ENCODE peak calls at places on chromosomes 5 and 9, in eight cellular contexts. One of them, this sample, is unnamed.

GRCh38 chr9:33437898-33438297 is 9.5 kb downstream of the AQP3 start:
- DNase-seq in nephron progenitor cell: no peak
- DNase-seq in NCI-H1092 treated with DMSO at 0.1 percent for 48 hours: no peak
- DNase-seq in naive thymus-derived CD8-positive, alpha-beta T cell: no peak
- DNase-seq in right cardiac atrium: no peak
- DNase-seq in ACHN: no peak
- DNase-seq in T-helper 1 cell: no peak
- DNase-seq in anterior cingulate cortex: no peak
- DNase-seq in this sample: no peak

GRCh38 chr5:115329475-115329874 is 33.0 kb upstream of the CCDC112 start:
- DNase-seq in nephron progenitor cell: no peak
- DNase-seq in NCI-H1092 treated with DMSO at 0.1 percent for 48 hours: no peak
- DNase-seq in naive thymus-derived CD8-positive, alpha-beta T cell: no peak
- DNase-seq in right cardiac atrium: no peak
- DNase-seq in ACHN: no peak
- DNase-seq in T-helper 1 cell: no peak
- DNase-seq in anterior cingulate cortex: no peak
- DNase-seq in this sample: peak; percentile 24

GRCh38 chr9:26043431-26043830 is 365.2 kb upstream of the TUSC1 start:
- DNase-seq in nephron progenitor cell: no peak
- DNase-seq in NCI-H1092 treated with DMSO at 0.1 percent for 48 hours: no peak
- DNase-seq in naive thymus-derived CD8-positive, alpha-beta T cell: no peak
- DNase-seq in right cardiac atrium: no peak
- DNase-seq in ACHN: no peak
- DNase-seq in T-helper 1 cell: no peak
- DNase-seq in anterior cingulate cortex: no peak
- DNase-seq in this sample: no peak

GRCh38 chr5:79202076-79202475 is 33.9 kb upstream of the JMY start:
- DNase-seq in nephron progenitor cell: no peak
- DNase-seq in NCI-H1092 treated with DMSO at 0.1 percent for 48 hours: no peak
- DNase-seq in naive thymus-derived CD8-positive, alpha-beta T cell: no peak
- DNase-seq in right cardiac atrium: no peak
- DNase-seq in ACHN: no peak
- DNase-seq in T-helper 1 cell: no peak
- DNase-seq in anterior cingulate cortex: no peak
- DNase-seq in this sample: no peak

GRCh38 chr5:88806338-88806737 is 76.6 kb downstream of the MEF2C start:
- DNase-seq in nephron progenitor cell: peak; percentile 16
- DNase-seq in NCI-H1092 treated with DMSO at 0.1 percent for 48 hours: no peak
- DNase-seq in naive thymus-derived CD8-positive, alpha-beta T cell: no peak
- DNase-seq in right cardiac atrium: no peak
- DNase-seq in ACHN: no peak
- DNase-seq in T-helper 1 cell: no peak
- DNase-seq in anterior cingulate cortex: no peak
- DNase-seq in this sample: no peak

GRCh38 chr9:132973713-132974112 is 4.8 kb upstream of the GFI1B start:
- DNase-seq in nephron progenitor cell: no peak
- DNase-seq in NCI-H1092 treated with DMSO at 0.1 percent for 48 hours: no peak
- DNase-seq in naive thymus-derived CD8-positive, alpha-beta T cell: no peak
- DNase-seq in right cardiac atrium: no peak
- DNase-seq in ACHN: no peak
- DNase-seq in T-helper 1 cell: no peak
- DNase-seq in anterior cingulate cortex: no peak
- DNase-seq in this sample: no peak

GRCh38 chr9:132006657-132007370 is 72.9 kb downstream of the MED27 start:
- DNase-seq in nephron progenitor cell: no peak
- DNase-seq in NCI-H1092 treated with DMSO at 0.1 percent for 48 hours: peak; percentile 74
- DNase-seq in naive thymus-derived CD8-positive, alpha-beta T cell: no peak
- DNase-seq in right cardiac atrium: no peak
- DNase-seq in ACHN: peak; percentile 4
- DNase-seq in T-helper 1 cell: no peak
- DNase-seq in anterior cingulate cortex: no peak
- DNase-seq in this sample: no peak

GRCh38 chr9:27353405-27354229 is 56.7 kb upstream of the EQTN start:
- DNase-seq in nephron progenitor cell: no peak
- DNase-seq in NCI-H1092 treated with DMSO at 0.1 percent for 48 hours: peak; percentile 7
- DNase-seq in naive thymus-derived CD8-positive, alpha-beta T cell: no peak
- DNase-seq in right cardiac atrium: peak; percentile 46
- DNase-seq in ACHN: no peak
- DNase-seq in T-helper 1 cell: no peak
- DNase-seq in anterior cingulate cortex: peak; percentile 82
- DNase-seq in this sample: peak; percentile 68

GRCh38 chr5:162052671-162053070 is 14.9 kb upstream of the GABRG2 start:
- DNase-seq in nephron progenitor cell: no peak
- DNase-seq in NCI-H1092 treated with DMSO at 0.1 percent for 48 hours: no peak
- DNase-seq in naive thymus-derived CD8-positive, alpha-beta T cell: no peak
- DNase-seq in right cardiac atrium: no peak
- DNase-seq in ACHN: no peak
- DNase-seq in T-helper 1 cell: no peak
- DNase-seq in anterior cingulate cortex: no peak
- DNase-seq in this sample: no peak

GRCh38 chr9:84271004-84271886 is 69.3 kb downstream of the SLC28A3 start:
- DNase-seq in nephron progenitor cell: peak; percentile 48
- DNase-seq in NCI-H1092 treated with DMSO at 0.1 percent for 48 hours: no peak
- DNase-seq in naive thymus-derived CD8-positive, alpha-beta T cell: no peak
- DNase-seq in right cardiac atrium: peak; percentile 43
- DNase-seq in ACHN: no peak
- DNase-seq in T-helper 1 cell: peak; percentile 12
- DNase-seq in anterior cingulate cortex: peak; percentile 34
- DNase-seq in this sample: peak; percentile 80

GRCh38 chr5:146499680-146500079 is 16.3 kb downstream of the GPR151 start:
- DNase-seq in nephron progenitor cell: no peak
- DNase-seq in NCI-H1092 treated with DMSO at 0.1 percent for 48 hours: no peak
- DNase-seq in naive thymus-derived CD8-positive, alpha-beta T cell: no peak
- DNase-seq in right cardiac atrium: no peak
- DNase-seq in ACHN: no peak
- DNase-seq in T-helper 1 cell: no peak
- DNase-seq in anterior cingulate cortex: no peak
- DNase-seq in this sample: no peak

GRCh38 chr5:98415663-98416062 is 357.8 kb upstream of the RGMB start:
- DNase-seq in nephron progenitor cell: no peak
- DNase-seq in NCI-H1092 treated with DMSO at 0.1 percent for 48 hours: no peak
- DNase-seq in naive thymus-derived CD8-positive, alpha-beta T cell: no peak
- DNase-seq in right cardiac atrium: no peak
- DNase-seq in ACHN: no peak
- DNase-seq in T-helper 1 cell: no peak
- DNase-seq in anterior cingulate cortex: no peak
- DNase-seq in this sample: no peak

GRCh38 chr5:124905256-124905655 is 158.8 kb upstream of the ZNF608 start:
- DNase-seq in nephron progenitor cell: no peak
- DNase-seq in NCI-H1092 treated with DMSO at 0.1 percent for 48 hours: no peak
- DNase-seq in naive thymus-derived CD8-positive, alpha-beta T cell: no peak
- DNase-seq in right cardiac atrium: no peak
- DNase-seq in ACHN: no peak
- DNase-seq in T-helper 1 cell: no peak
- DNase-seq in anterior cingulate cortex: no peak
- DNase-seq in this sample: no peak

GRCh38 chr9:36576866-36577265 is 4.2 kb downstream of the MELK start:
- DNase-seq in nephron progenitor cell: no peak
- DNase-seq in NCI-H1092 treated with DMSO at 0.1 percent for 48 hours: no peak
- DNase-seq in naive thymus-derived CD8-positive, alpha-beta T cell: no peak
- DNase-seq in right cardiac atrium: no peak
- DNase-seq in ACHN: no peak
- DNase-seq in T-helper 1 cell: no peak
- DNase-seq in anterior cingulate cortex: no peak
- DNase-seq in this sample: no peak

This sample was measured in amygdala.